ENCODE peak calls at places on chromosomes 3 and 15, in nine cellular contexts. One of them, this sample, is unnamed.

GRCh38 chr3:177521305-177521704 is 324.0 kb upstream of the TBL1XR1 start:
- DNase-seq in RWPE1: peak
- DNase-seq in AG04450: no peak
- DNase-seq in GM12865: no peak
- DNase-seq in astrocyte of the spinal cord: no peak
- DNase-seq in tibial nerve: no peak
- DNase-seq in omental fat pad: no peak
- DNase-seq in dorsolateral prefrontal cortex: no peak
- DNase-seq in progenitor cell of endocrine pancreas: peak
- DNase-seq in this sample: no peak

GRCh38 chr3:44682182-44682896 is 30.1 kb upstream of the ZNF502 start:
- DNase-seq in RWPE1: no peak
- DNase-seq in AG04450: no peak
- DNase-seq in GM12865: no peak
- DNase-seq in astrocyte of the spinal cord: peak
- DNase-seq in tibial nerve: no peak
- DNase-seq in omental fat pad: no peak
- DNase-seq in dorsolateral prefrontal cortex: no peak
- DNase-seq in progenitor cell of endocrine pancreas: no peak
- DNase-seq in this sample: peak

GRCh38 chr3:165624761-165625160 is 212.5 kb downstream of the BCHE start:
- DNase-seq in RWPE1: no peak
- DNase-seq in AG04450: no peak
- DNase-seq in GM12865: peak
- DNase-seq in astrocyte of the spinal cord: no peak
- DNase-seq in tibial nerve: no peak
- DNase-seq in omental fat pad: no peak
- DNase-seq in dorsolateral prefrontal cortex: no peak
- DNase-seq in progenitor cell of endocrine pancreas: no peak
- DNase-seq in this sample: no peak

GRCh38 chr3:108106031-108106430 is 15.2 kb upstream of the CD47 start:
- DNase-seq in RWPE1: no peak
- DNase-seq in AG04450: no peak
- DNase-seq in GM12865: no peak
- DNase-seq in astrocyte of the spinal cord: peak
- DNase-seq in tibial nerve: no peak
- DNase-seq in omental fat pad: no peak
- DNase-seq in dorsolateral prefrontal cortex: no peak
- DNase-seq in progenitor cell of endocrine pancreas: no peak
- DNase-seq in this sample: no peak

GRCh38 chr3:52650437-52650836 is 35.3 kb downstream of the PBRM1 start:
- DNase-seq in RWPE1: no peak
- DNase-seq in AG04450: no peak
- DNase-seq in GM12865: no peak
- DNase-seq in astrocyte of the spinal cord: no peak
- DNase-seq in tibial nerve: no peak
- DNase-seq in omental fat pad: no peak
- DNase-seq in dorsolateral prefrontal cortex: no peak
- DNase-seq in progenitor cell of endocrine pancreas: no peak
- DNase-seq in this sample: no peak

GRCh38 chr3:119145500-119146167 is at the start of gene TEX55:
- DNase-seq in RWPE1: peak
- DNase-seq in AG04450: peak
- DNase-seq in GM12865: peak
- DNase-seq in astrocyte of the spinal cord: peak
- DNase-seq in tibial nerve: no peak
- DNase-seq in omental fat pad: no peak
- DNase-seq in dorsolateral prefrontal cortex: no peak
- DNase-seq in progenitor cell of endocrine pancreas: no peak
- DNase-seq in this sample: peak

GRCh38 chr3:194973366-194974000 is 287.8 kb downstream of the FAM43A start:
- DNase-seq in RWPE1: no peak
- DNase-seq in AG04450: no peak
- DNase-seq in GM12865: no peak
- DNase-seq in astrocyte of the spinal cord: no peak
- DNase-seq in tibial nerve: no peak
- DNase-seq in omental fat pad: no peak
- DNase-seq in dorsolateral prefrontal cortex: no peak
- DNase-seq in progenitor cell of endocrine pancreas: no peak
- DNase-seq in this sample: no peak

GRCh38 chr15:38564557-38565286 is at the start of gene RASGRP1:
- DNase-seq in RWPE1: peak
- DNase-seq in AG04450: no peak
- DNase-seq in GM12865: peak
- DNase-seq in astrocyte of the spinal cord: peak
- DNase-seq in tibial nerve: no peak
- DNase-seq in omental fat pad: no peak
- DNase-seq in dorsolateral prefrontal cortex: peak
- DNase-seq in progenitor cell of endocrine pancreas: peak
- DNase-seq in this sample: peak

GRCh38 chr3:31132132-31132769 is 237.8 kb upstream of the GADL1 start:
- DNase-seq in RWPE1: peak
- DNase-seq in AG04450: peak
- DNase-seq in GM12865: peak
- DNase-seq in astrocyte of the spinal cord: peak
- DNase-seq in tibial nerve: no peak
- DNase-seq in omental fat pad: no peak
- DNase-seq in dorsolateral prefrontal cortex: no peak
- DNase-seq in progenitor cell of endocrine pancreas: no peak
- DNase-seq in this sample: peak

GRCh38 chr3:57464801-57465200 is 79.3 kb downstream of the DNAH12 start:
- DNase-seq in RWPE1: no peak
- DNase-seq in AG04450: no peak
- DNase-seq in GM12865: no peak
- DNase-seq in astrocyte of the spinal cord: peak
- DNase-seq in tibial nerve: no peak
- DNase-seq in omental fat pad: no peak
- DNase-seq in dorsolateral prefrontal cortex: no peak
- DNase-seq in progenitor cell of endocrine pancreas: no peak
- DNase-seq in this sample: no peak

GRCh38 chr3:42502429-42503250 is at the start of gene VIPR1:
- DNase-seq in RWPE1: peak
- DNase-seq in AG04450: no peak
- DNase-seq in GM12865: peak
- DNase-seq in astrocyte of the spinal cord: no peak
- DNase-seq in tibial nerve: no peak
- DNase-seq in omental fat pad: no peak
- DNase-seq in dorsolateral prefrontal cortex: peak
- DNase-seq in progenitor cell of endocrine pancreas: peak
- DNase-seq in this sample: peak

GRCh38 chr3:81005992-81006391 is 755.5 kb downstream of the GBE1 start:
- DNase-seq in RWPE1: no peak
- DNase-seq in AG04450: no peak
- DNase-seq in GM12865: no peak
- DNase-seq in astrocyte of the spinal cord: no peak
- DNase-seq in tibial nerve: no peak
- DNase-seq in omental fat pad: no peak
- DNase-seq in dorsolateral prefrontal cortex: no peak
- DNase-seq in progenitor cell of endocrine pancreas: no peak
- DNase-seq in this sample: no peak

GRCh38 chr3:43144811-43145490 is 39.1 kb upstream of the POMGNT2 start:
- DNase-seq in RWPE1: no peak
- DNase-seq in AG04450: no peak
- DNase-seq in GM12865: no peak
- DNase-seq in astrocyte of the spinal cord: peak
- DNase-seq in tibial nerve: no peak
- DNase-seq in omental fat pad: no peak
- DNase-seq in dorsolateral prefrontal cortex: no peak
- DNase-seq in progenitor cell of endocrine pancreas: no peak
- DNase-seq in this sample: no peak

GRCh38 chr3:101813817-101814440 is 34.9 kb downstream of the NXPE3 start:
- DNase-seq in RWPE1: peak
- DNase-seq in AG04450: no peak
- DNase-seq in GM12865: peak
- DNase-seq in astrocyte of the spinal cord: peak
- DNase-seq in tibial nerve: no peak
- DNase-seq in omental fat pad: no peak
- DNase-seq in dorsolateral prefrontal cortex: no peak
- DNase-seq in progenitor cell of endocrine pancreas: no peak
- DNase-seq in this sample: no peak

GRCh38 chr15:64753419-64754185 is 21.8 kb downstream of the RBPMS2 start:
- DNase-seq in RWPE1: no peak
- DNase-seq in AG04450: no peak
- DNase-seq in GM12865: peak
- DNase-seq in astrocyte of the spinal cord: no peak
- DNase-seq in tibial nerve: no peak
- DNase-seq in omental fat pad: no peak
- DNase-seq in dorsolateral prefrontal cortex: no peak
- DNase-seq in progenitor cell of endocrine pancreas: no peak
- DNase-seq in this sample: no peak

GRCh38 chr15:64749999-64750657 is 25.3 kb downstream of the RBPMS2 start:
- DNase-seq in RWPE1: no peak
- DNase-seq in AG04450: no peak
- DNase-seq in GM12865: no peak
- DNase-seq in astrocyte of the spinal cord: no peak
- DNase-seq in tibial nerve: no peak
- DNase-seq in omental fat pad: no peak
- DNase-seq in dorsolateral prefrontal cortex: no peak
- DNase-seq in progenitor cell of endocrine pancreas: no peak
- DNase-seq in this sample: no peak

GRCh38 chr15:64749167-64749566 is 26.2 kb downstream of the RBPMS2 start:
- DNase-seq in RWPE1: peak
- DNase-seq in AG04450: peak
- DNase-seq in GM12865: no peak
- DNase-seq in astrocyte of the spinal cord: peak
- DNase-seq in tibial nerve: no peak
- DNase-seq in omental fat pad: no peak
- DNase-seq in dorsolateral prefrontal cortex: no peak
- DNase-seq in progenitor cell of endocrine pancreas: no peak
- DNase-seq in this sample: peak

GRCh38 chr15:64748251-64748650 is 27.1 kb downstream of the RBPMS2 start:
- DNase-seq in RWPE1: no peak
- DNase-seq in AG04450: no peak
- DNase-seq in GM12865: no peak
- DNase-seq in astrocyte of the spinal cord: no peak
- DNase-seq in tibial nerve: no peak
- DNase-seq in omental fat pad: no peak
- DNase-seq in dorsolateral prefrontal cortex: no peak
- DNase-seq in progenitor cell of endocrine pancreas: no peak
- DNase-seq in this sample: no peak

GRCh38 chr15:64751464-64751863 is 23.9 kb downstream of the RBPMS2 start:
- DNase-seq in RWPE1: no peak
- DNase-seq in AG04450: no peak
- DNase-seq in GM12865: no peak
- DNase-seq in astrocyte of the spinal cord: no peak
- DNase-seq in tibial nerve: no peak
- DNase-seq in omental fat pad: no peak
- DNase-seq in dorsolateral prefrontal cortex: no peak
- DNase-seq in progenitor cell of endocrine pancreas: no peak
- DNase-seq in this sample: no peak
- TF ChIP-seq CTCF in RWPE1: no peak
- TF ChIP-seq CTCF in AG04450: no peak
- TF ChIP-seq CTCF in GM12865: no peak
- TF ChIP-seq CTCF in astrocyte of the spinal cord: no peak
- TF ChIP-seq CTCF in tibial nerve: no peak
- TF ChIP-seq CTCF in omental fat pad: no peak
- TF ChIP-seq CTCF in dorsolateral prefrontal cortex: no peak
- TF ChIP-seq CTCF in progenitor cell of endocrine pancreas: no peak
- TF ChIP-seq CTCF in this sample: no peak

GRCh38 chr3:114011059-114011797 is 45.1 kb downstream of the CCDC191 start:
- DNase-seq in RWPE1: no peak
- DNase-seq in AG04450: no peak
- DNase-seq in GM12865: peak
- DNase-seq in astrocyte of the spinal cord: no peak
- DNase-seq in tibial nerve: no peak
- DNase-seq in omental fat pad: no peak
- DNase-seq in dorsolateral prefrontal cortex: no peak
- DNase-seq in progenitor cell of endocrine pancreas: no peak
- DNase-seq in this sample: no peak

DNA sequence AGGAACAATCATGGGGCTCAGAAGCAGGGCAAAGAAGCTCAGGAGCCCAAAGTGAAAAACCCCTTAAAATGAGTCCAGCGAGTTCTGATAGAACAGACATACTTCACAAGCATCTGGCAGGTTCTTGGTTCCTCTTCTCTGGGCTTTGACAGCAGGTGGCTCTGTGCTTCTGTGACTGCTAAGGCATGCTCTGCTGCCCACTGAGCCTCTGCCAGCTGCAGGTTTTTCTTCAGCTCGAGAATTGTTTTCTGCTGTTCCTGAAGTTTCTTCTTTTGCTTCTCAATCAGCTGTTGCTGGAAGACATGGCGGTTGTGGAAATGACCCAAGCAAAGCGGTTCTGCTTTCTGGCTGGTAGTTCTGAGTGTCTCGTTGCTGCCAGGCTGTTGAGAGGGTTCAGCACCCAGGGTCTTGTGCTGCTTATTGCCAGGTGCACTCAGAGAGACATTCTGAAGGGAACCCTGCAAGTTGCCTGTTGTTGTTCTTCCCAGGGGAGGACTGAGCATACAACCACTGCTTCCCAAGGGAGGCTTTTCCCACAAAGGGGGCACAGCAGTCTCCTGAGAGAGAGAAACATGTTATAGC is 50.8 kb downstream of the CCDC191 start:
- DNase-seq in RWPE1: no peak
- DNase-seq in AG04450: no peak
- DNase-seq in GM12865: peak
- DNase-seq in astrocyte of the spinal cord: no peak
- DNase-seq in tibial nerve: no peak
- DNase-seq in omental fat pad: no peak
- DNase-seq in dorsolateral prefrontal cortex: no peak
- DNase-seq in progenitor cell of endocrine pancreas: no peak
- DNase-seq in this sample: no peak
- TF ChIP-seq CTCF in RWPE1: no peak
- TF ChIP-seq CTCF in AG04450: no peak
- TF ChIP-seq CTCF in GM12865: no peak
- TF ChIP-seq CTCF in astrocyte of the spinal cord: no peak
- TF ChIP-seq CTCF in tibial nerve: no peak
- TF ChIP-seq CTCF in omental fat pad: no peak
- TF ChIP-seq CTCF in dorsolateral prefrontal cortex: no peak
- TF ChIP-seq CTCF in progenitor cell of endocrine pancreas: no peak
- TF ChIP-seq CTCF in this sample: no peak

DNA sequence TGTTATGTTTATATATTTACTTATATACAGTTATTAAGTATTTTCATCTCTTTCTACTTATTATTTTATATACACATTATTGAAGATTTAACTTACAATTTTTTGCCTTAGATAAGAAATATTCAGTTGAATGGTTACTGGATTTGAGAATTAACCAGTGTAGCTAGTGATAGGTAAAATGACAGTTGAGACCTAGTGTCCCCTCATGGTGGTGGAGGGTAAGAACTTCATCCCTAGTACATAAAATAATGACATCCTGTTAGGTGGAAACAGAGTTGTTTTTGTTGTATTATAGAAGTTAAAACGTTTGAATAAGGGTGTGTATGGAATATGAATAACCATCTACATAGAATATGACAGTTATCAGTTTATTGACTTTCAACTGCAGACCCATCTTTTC is 1152.4 kb upstream of the ALCAM start:
- DNase-seq in RWPE1: no peak
- DNase-seq in AG04450: no peak
- DNase-seq in GM12865: no peak
- DNase-seq in astrocyte of the spinal cord: no peak
- DNase-seq in tibial nerve: no peak
- DNase-seq in omental fat pad: no peak
- DNase-seq in dorsolateral prefrontal cortex: no peak
- DNase-seq in progenitor cell of endocrine pancreas: no peak
- DNase-seq in this sample: no peak
- TF ChIP-seq CTCF in RWPE1: no peak
- TF ChIP-seq CTCF in AG04450: no peak
- TF ChIP-seq CTCF in GM12865: no peak
- TF ChIP-seq CTCF in astrocyte of the spinal cord: no peak
- TF ChIP-seq CTCF in tibial nerve: no peak
- TF ChIP-seq CTCF in omental fat pad: no peak
- TF ChIP-seq CTCF in dorsolateral prefrontal cortex: no peak
- TF ChIP-seq CTCF in progenitor cell of endocrine pancreas: no peak
- TF ChIP-seq CTCF in this sample: peak

GRCh38 chr3:38001456-38002081 is 11.0 kb downstream of the VILL start:
- DNase-seq in RWPE1: no peak
- DNase-seq in AG04450: no peak
- DNase-seq in GM12865: no peak
- DNase-seq in astrocyte of the spinal cord: no peak
- DNase-seq in tibial nerve: no peak
- DNase-seq in omental fat pad: no peak
- DNase-seq in dorsolateral prefrontal cortex: no peak
- DNase-seq in progenitor cell of endocrine pancreas: no peak
- DNase-seq in this sample: no peak
- TF ChIP-seq CTCF in RWPE1: no peak
- TF ChIP-seq CTCF in AG04450: peak
- TF ChIP-seq CTCF in GM12865: peak
- TF ChIP-seq CTCF in astrocyte of the spinal cord: peak
- TF ChIP-seq CTCF in tibial nerve: no peak
- TF ChIP-seq CTCF in omental fat pad: no peak
- TF ChIP-seq CTCF in dorsolateral prefrontal cortex: no peak
- TF ChIP-seq CTCF in progenitor cell of endocrine pancreas: peak
- TF ChIP-seq CTCF in this sample: no peak

This sample was measured in mammary epithelial cell.